ENCODE peak calls at places on chromosomes 6 and 20, in six cellular contexts. One of them, this sample, is unnamed.

GRCh38 chr6:74366634-74367033 is 670.6 kb downstream of the CD109 start:
- DNase-seq in GM23338: no peak
- DNase-seq in transverse colon: no peak
- DNase-seq in lung: no peak
- DNase-seq in BE2C: no peak
- DNase-seq in astrocyte: peak; percentile 23
- DNase-seq in this sample: no peak

GRCh38 chr6:158536084-158536890 is 23.6 kb upstream of the TMEM181 start:
- DNase-seq in GM23338: peak; percentile 92
- DNase-seq in transverse colon: peak; percentile 79
- DNase-seq in lung: peak; percentile 60
- DNase-seq in BE2C: peak; percentile 69
- DNase-seq in astrocyte: peak; percentile 47
- DNase-seq in this sample: peak; percentile 45

GRCh38 chr6:150717419-150717818 is 117.7 kb downstream of the PLEKHG1 start:
- DNase-seq in GM23338: peak; percentile 68
- DNase-seq in transverse colon: peak; percentile 47
- DNase-seq in lung: peak; percentile 71
- DNase-seq in BE2C: no peak
- DNase-seq in astrocyte: no peak
- DNase-seq in this sample: peak; percentile 75

GRCh38 chr6:167748458-167749379 is 78.0 kb upstream of the AFDN start:
- DNase-seq in GM23338: no peak
- DNase-seq in transverse colon: no peak
- DNase-seq in lung: no peak
- DNase-seq in BE2C: no peak
- DNase-seq in astrocyte: no peak
- DNase-seq in this sample: no peak

GRCh38 chr6:3013486-3013885 is 13.8 kb downstream of the NQO2 start:
- DNase-seq in GM23338: no peak
- DNase-seq in transverse colon: no peak
- DNase-seq in lung: peak; percentile 60
- DNase-seq in BE2C: no peak
- DNase-seq in astrocyte: peak; percentile 32
- DNase-seq in this sample: peak; percentile 81

GRCh38 chr6:33700391-33701050 is 11.0 kb downstream of the UQCC2 start:
- DNase-seq in GM23338: peak; percentile 95
- DNase-seq in transverse colon: peak; percentile 84
- DNase-seq in lung: peak; percentile 73
- DNase-seq in BE2C: peak; percentile 84
- DNase-seq in astrocyte: peak; percentile 36
- DNase-seq in this sample: peak; percentile 69

GRCh38 chr6:73299171-73300073 is 36.4 kb upstream of the KHDC1 start:
- DNase-seq in GM23338: peak; percentile 51
- DNase-seq in transverse colon: no peak
- DNase-seq in lung: no peak
- DNase-seq in BE2C: no peak
- DNase-seq in astrocyte: no peak
- DNase-seq in this sample: no peak

GRCh38 chr6:123189805-123190204 is 193.8 kb downstream of the CLVS2 start:
- DNase-seq in GM23338: peak; percentile 53
- DNase-seq in transverse colon: no peak
- DNase-seq in lung: no peak
- DNase-seq in BE2C: no peak
- DNase-seq in astrocyte: no peak
- DNase-seq in this sample: no peak

GRCh38 chr6:137656735-137657134 is 162.5 kb upstream of the OLIG3 start:
- DNase-seq in GM23338: no peak
- DNase-seq in transverse colon: no peak
- DNase-seq in lung: no peak
- DNase-seq in BE2C: no peak
- DNase-seq in astrocyte: no peak
- DNase-seq in this sample: no peak

GRCh38 chr6:72525821-72526550 is 95.9 kb upstream of the KCNQ5 start:
- DNase-seq in GM23338: no peak
- DNase-seq in transverse colon: no peak
- DNase-seq in lung: no peak
- DNase-seq in BE2C: no peak
- DNase-seq in astrocyte: peak; percentile 79
- DNase-seq in this sample: no peak

GRCh38 chr20:3821996-3822395 is 1.6 kb downstream of the AP5S1 start:
- DNase-seq in GM23338: no peak
- DNase-seq in transverse colon: no peak
- DNase-seq in lung: no peak
- DNase-seq in BE2C: no peak
- DNase-seq in astrocyte: no peak
- DNase-seq in this sample: no peak

GRCh38 chr6:142927904-142928303 is 17.1 kb downstream of the HIVEP2 start:
- DNase-seq in GM23338: no peak
- DNase-seq in transverse colon: no peak
- DNase-seq in lung: no peak
- DNase-seq in BE2C: no peak
- DNase-seq in astrocyte: no peak
- DNase-seq in this sample: no peak

GRCh38 chr20:23232219-23232581 is 118.4 kb upstream of the NXT1 start:
- DNase-seq in GM23338: no peak
- DNase-seq in transverse colon: no peak
- DNase-seq in lung: no peak
- DNase-seq in BE2C: no peak
- DNase-seq in astrocyte: no peak
- DNase-seq in this sample: no peak

GRCh38 chr6:1679691-1680068 is 70.0 kb downstream of the FOXC1 start:
- DNase-seq in GM23338: no peak
- DNase-seq in transverse colon: no peak
- DNase-seq in lung: no peak
- DNase-seq in BE2C: no peak
- DNase-seq in astrocyte: peak; percentile 68
- DNase-seq in this sample: peak; percentile 77

GRCh38 chr20:18031888-18032509 is 25.7 kb downstream of the OVOL2 start:
- DNase-seq in GM23338: no peak
- DNase-seq in transverse colon: peak; percentile 54
- DNase-seq in lung: no peak
- DNase-seq in BE2C: no peak
- DNase-seq in astrocyte: no peak
- DNase-seq in this sample: no peak

DNA sequence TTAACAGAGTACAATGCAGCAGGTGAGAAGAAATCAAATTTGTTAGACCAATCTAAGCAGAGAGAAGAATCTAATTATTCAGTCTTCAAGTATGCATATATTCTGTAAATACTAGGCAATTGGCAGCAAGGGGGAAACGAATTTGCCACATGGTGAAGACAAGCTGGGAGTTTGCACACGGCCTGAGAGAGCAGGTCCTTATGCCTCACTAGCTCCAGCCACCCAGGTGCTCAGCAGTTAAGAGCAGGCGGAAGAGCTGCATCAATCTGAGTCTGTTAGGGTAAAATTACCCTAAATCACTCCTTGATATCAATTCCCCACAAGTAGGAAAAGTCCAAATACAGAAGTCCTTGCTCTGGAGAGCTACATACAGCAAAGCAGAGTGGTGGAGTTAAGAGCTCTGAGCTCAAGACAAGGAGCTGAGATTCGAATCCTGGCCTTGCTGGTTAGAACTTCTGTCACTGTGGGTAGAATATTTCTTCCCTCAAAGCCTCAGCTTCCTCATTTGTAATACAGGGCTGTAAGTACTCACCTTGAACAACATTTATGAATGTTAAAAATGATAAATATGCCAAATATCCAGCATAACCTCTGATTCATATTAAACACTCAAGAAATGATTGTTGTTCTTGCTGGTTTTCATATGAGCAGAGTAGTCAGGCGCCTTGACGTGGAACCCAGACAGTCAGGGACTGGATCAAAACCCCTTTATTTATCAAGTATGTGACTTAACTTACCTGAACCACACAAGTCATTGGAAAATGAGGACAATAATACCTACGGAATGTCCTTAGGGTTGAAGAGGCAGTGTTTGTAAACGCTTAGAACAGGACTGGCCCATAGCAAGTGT is 444.2 kb downstream of the CDH26 start:
- DNase-seq in GM23338: no peak
- DNase-seq in transverse colon: no peak
- DNase-seq in lung: no peak
- DNase-seq in BE2C: no peak
- DNase-seq in astrocyte: no peak
- DNase-seq in this sample: no peak
- H3K4me1 ChIP-seq in GM23338: no peaks in the 10 kb centered on the region
- H3K4me1 ChIP-seq in transverse colon: no peaks in the 10 kb centered on the region
- H3K4me1 ChIP-seq in lung: no peaks in the 10 kb centered on the region
- H3K4me1 ChIP-seq in BE2C: no peaks in the 10 kb centered on the region
- H3K4me1 ChIP-seq in astrocyte: peaks cover 17% of the 10 kb centered on the region
- H3K4me1 ChIP-seq in this sample: no peaks in the 10 kb centered on the region

GRCh38 chr6:84762220-84762940 is 2.0 kb downstream of the TBX18 start:
- DNase-seq in GM23338: peak; percentile 67
- DNase-seq in transverse colon: no peak
- DNase-seq in lung: no peak
- DNase-seq in BE2C: peak; percentile 44
- DNase-seq in astrocyte: peak; percentile 8
- DNase-seq in this sample: no peak
- TF ChIP-seq CTCF in GM23338: peak; percentile 18
- TF ChIP-seq CTCF in transverse colon: no peak
- TF ChIP-seq CTCF in lung: no peak
- TF ChIP-seq CTCF in BE2C: peak; percentile 35
- TF ChIP-seq CTCF in astrocyte: peak; percentile 10
- TF ChIP-seq CTCF in this sample: no peak

GRCh38 chr20:63153254-63154221 is 62.4 kb downstream of the YTHDF1 start:
- DNase-seq in GM23338: no peak
- DNase-seq in transverse colon: no peak
- DNase-seq in lung: no peak
- DNase-seq in BE2C: peak; percentile 0
- DNase-seq in astrocyte: no peak
- DNase-seq in this sample: no peak

GRCh38 chr20:63154395-63154794 is 61.5 kb downstream of the YTHDF1 start:
- DNase-seq in GM23338: no peak
- DNase-seq in transverse colon: no peak
- DNase-seq in lung: no peak
- DNase-seq in BE2C: peak; percentile 3
- DNase-seq in astrocyte: no peak
- DNase-seq in this sample: no peak

GRCh38 chr20:63151554-63152321 is 64.2 kb downstream of the YTHDF1 start:
- DNase-seq in GM23338: no peak
- DNase-seq in transverse colon: no peak
- DNase-seq in lung: no peak
- DNase-seq in BE2C: peak; percentile 2
- DNase-seq in astrocyte: no peak
- DNase-seq in this sample: no peak

GRCh38 chr20:63150911-63151531 is 64.9 kb downstream of the YTHDF1 start:
- DNase-seq in GM23338: no peak
- DNase-seq in transverse colon: no peak
- DNase-seq in lung: no peak
- DNase-seq in BE2C: peak; percentile 7
- DNase-seq in astrocyte: no peak
- DNase-seq in this sample: no peak

GRCh38 chr20:63152322-63153253 is 63.3 kb downstream of the YTHDF1 start:
- DNase-seq in GM23338: no peak
- DNase-seq in transverse colon: no peak
- DNase-seq in lung: no peak
- DNase-seq in BE2C: peak; percentile 7
- DNase-seq in astrocyte: no peak
- DNase-seq in this sample: no peak
- H3K4me1 ChIP-seq in GM23338: no peaks in the 10 kb centered on the region
- H3K4me1 ChIP-seq in transverse colon: no peaks in the 10 kb centered on the region
- H3K4me1 ChIP-seq in lung: no peaks in the 10 kb centered on the region
- H3K4me1 ChIP-seq in BE2C: no peaks in the 10 kb centered on the region
- H3K4me1 ChIP-seq in astrocyte: no peaks in the 10 kb centered on the region
- H3K4me1 ChIP-seq in this sample: no peaks in the 10 kb centered on the region

DNA sequence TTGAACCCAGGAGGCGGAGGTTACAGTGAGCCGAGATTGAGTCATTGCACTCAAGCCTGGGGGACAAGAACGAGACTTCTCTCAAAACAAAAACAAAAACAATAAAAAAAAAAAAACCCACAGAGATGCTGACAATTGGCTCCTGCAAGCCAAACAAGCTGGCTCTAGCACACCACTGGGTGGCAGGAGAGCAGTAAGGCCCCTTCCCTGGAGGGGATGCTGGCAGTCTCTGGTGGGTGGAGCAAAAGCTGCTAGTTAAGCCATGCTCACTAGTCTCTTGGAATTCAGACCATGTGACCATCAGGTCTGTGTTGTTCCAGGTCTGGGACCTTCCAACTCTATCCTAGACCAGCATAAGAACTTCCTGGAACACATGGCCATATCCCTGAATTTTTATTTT is 18.9 kb upstream of the DSN1 start:
- DNase-seq in GM23338: peak; percentile 81
- DNase-seq in transverse colon: no peak
- DNase-seq in lung: no peak
- DNase-seq in BE2C: peak; percentile 62
- DNase-seq in astrocyte: peak; percentile 69
- DNase-seq in this sample: peak; percentile 87
- TF ChIP-seq CTCF in GM23338: peak; percentile 51
- TF ChIP-seq CTCF in transverse colon: no peak
- TF ChIP-seq CTCF in lung: no peak
- TF ChIP-seq CTCF in BE2C: peak; percentile 63
- TF ChIP-seq CTCF in astrocyte: peak; percentile 44
- TF ChIP-seq CTCF in this sample: peak; percentile 66

DNA sequence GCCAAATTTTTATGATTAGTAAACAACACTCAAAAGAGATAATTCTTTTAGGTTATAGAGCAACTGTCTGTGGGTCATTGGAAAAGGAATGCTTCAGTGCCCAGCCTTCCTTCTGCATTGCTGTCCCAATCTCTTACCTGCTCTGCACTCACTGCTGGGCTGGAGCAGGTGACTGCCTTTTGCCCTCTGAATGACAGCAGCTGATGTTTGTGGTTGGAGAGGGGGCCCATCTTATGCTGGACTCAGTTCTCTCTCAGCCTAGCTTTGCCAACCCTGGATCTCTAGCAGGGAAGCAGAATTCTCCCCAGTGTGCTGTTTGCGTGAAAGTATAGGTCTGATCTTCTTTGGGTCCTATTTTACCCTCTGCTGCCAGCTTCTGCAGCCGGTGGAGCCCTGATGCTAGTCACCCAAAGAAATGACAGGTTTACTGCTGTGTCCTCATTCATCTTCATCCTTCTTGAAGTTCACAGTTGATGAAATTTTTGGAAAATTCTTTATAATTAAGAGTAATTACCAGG is 193.5 kb downstream of the ARID1B start:
- DNase-seq in GM23338: no peak
- DNase-seq in transverse colon: no peak
- DNase-seq in lung: no peak
- DNase-seq in BE2C: no peak
- DNase-seq in astrocyte: no peak
- DNase-seq in this sample: no peak
- H3K4me1 ChIP-seq in GM23338: peaks cover 61% of the 10 kb centered on the region
- H3K4me1 ChIP-seq in transverse colon: no peaks in the 10 kb centered on the region
- H3K4me1 ChIP-seq in lung: peaks cover 12% of the 10 kb centered on the region
- H3K4me1 ChIP-seq in BE2C: peaks cover 15% of the 10 kb centered on the region
- H3K4me1 ChIP-seq in astrocyte: no peaks in the 10 kb centered on the region
- H3K4me1 ChIP-seq in this sample: no peaks in the 10 kb centered on the region

GRCh38 chr6:90859612-90860011 is 272.7 kb upstream of the MAP3K7 start:
- DNase-seq in GM23338: peak; percentile 35
- DNase-seq in transverse colon: no peak
- DNase-seq in lung: no peak
- DNase-seq in BE2C: peak; percentile 23
- DNase-seq in astrocyte: no peak
- DNase-seq in this sample: peak; percentile 21
- TF ChIP-seq CTCF in GM23338: peak; percentile 9
- TF ChIP-seq CTCF in transverse colon: no peak
- TF ChIP-seq CTCF in lung: no peak
- TF ChIP-seq CTCF in BE2C: peak; percentile 25
- TF ChIP-seq CTCF in astrocyte: no peak
- TF ChIP-seq CTCF in this sample: no peak